ENCODE peak calls at places on chromosomes 2 and 18, in four cellular contexts. O, S, B and P are unnamed samples. For H3K9me3 and H3K4me1, the result is how much of the 10 kb centered on the place peaks cover.

GRCh38 chr2:66574701-66575624 is 140.0 kb downstream of the MEIS1 start:
- DNase-seq in O (peak), B (peak), S (no peak), P (no peak)

GRCh38 chr18:13613099-13613498 is 113.3 kb downstream of the FAM210A start:
- DNase-seq in B (no peak), S (no peak), O (no peak), P (no peak)

GRCh38 chr2:215746507-215747243 is 266.7 kb downstream of the MREG start:
- DNase-seq in O (no peak), B (no peak), S (no peak), P (no peak)

GRCh38 chr2:26978061-26978596 is 7.7 kb downstream of the MAPRE3 start:
- DNase-seq in B (no peak), O (peak), S (no peak), P (no peak)

GRCh38 chr18:5295231-5295920 is at the start of gene ZBTB14:
- DNase-seq in B (peak), S (peak), O (peak), P (no peak)

GRCh38 chr2:95297088-95297487 is at the start of gene KCNIP3:
- DNase-seq in S (no peak), O (no peak), B (peak), P (no peak)

GRCh38 chr2:120180066-120180465 is 43.1 kb downstream of the TMEM185B start:
- DNase-seq in O (no peak), S (no peak), B (no peak), P (no peak)

GRCh38 chr2:72129676-72130340 is 17.9 kb downstream of the CYP26B1 start:
- DNase-seq in O (peak), B (no peak), S (no peak), P (no peak)

GRCh38 chr18:22739243-22739642 is 193.9 kb upstream of the RBBP8 start:
- DNase-seq in B (no peak), S (no peak), O (no peak), P (no peak)

GRCh38 chr2:75553961-75554539 is 6.7 kb downstream of the EVA1A start:
- DNase-seq in B (peak), S (no peak), O (no peak), P (no peak)

DNA sequence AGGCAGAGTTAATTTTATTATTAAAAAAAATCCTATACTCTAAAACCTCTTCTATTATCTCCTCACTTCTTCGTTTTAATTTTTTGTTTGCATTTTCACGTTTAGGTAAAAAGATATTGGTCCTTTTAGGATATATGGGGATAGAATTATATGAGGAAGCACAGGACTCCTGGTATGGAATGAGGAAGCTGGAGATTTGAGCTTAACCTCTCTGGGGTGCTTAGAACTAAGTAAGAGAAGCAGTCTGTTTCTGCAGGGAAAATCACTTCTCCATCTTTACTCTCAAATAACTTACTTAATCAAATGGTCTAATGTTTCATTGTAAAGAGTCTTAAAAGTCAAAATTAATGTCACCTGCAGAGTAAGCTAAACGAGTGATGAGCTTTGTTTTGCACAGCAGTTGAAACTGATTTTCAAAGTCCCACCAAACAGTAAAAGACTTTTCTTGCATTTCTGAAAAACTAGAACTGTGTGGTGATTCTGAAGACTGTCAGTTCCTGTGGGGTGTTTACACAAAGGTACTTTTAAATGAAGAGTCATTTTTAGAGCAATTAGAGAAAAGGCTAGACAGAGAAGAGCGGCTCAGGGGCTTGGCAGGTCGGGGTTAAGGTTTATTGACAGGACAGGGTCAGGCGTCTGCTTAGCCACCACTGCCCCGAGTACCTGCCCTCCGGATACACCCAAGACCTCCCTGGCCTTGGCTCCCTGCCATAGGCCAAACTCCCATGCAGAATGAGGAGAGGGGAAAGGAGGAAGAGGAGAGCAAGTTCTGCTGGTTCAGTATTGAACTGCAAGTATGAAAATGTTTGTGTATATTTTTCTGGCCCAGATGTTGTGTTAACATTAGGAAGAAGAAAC is 21.6 kb downstream of the METAP1D start:
- DNase-seq in O (no peak), B (no peak), S (no peak), P (no peak)
- H3K9me3 ChIP-seq in O (under half), B (under half), S (under half), P (under half)

GRCh38 chr2:20330202-20330601 is 20.4 kb downstream of the PUM2 start:
- DNase-seq in O (no peak), S (no peak), B (no peak), P (no peak)
- H3K4me1 ChIP-seq in O (under half), S (half or more), B (under half), P (under half)

GRCh38 chr18:78822171-78822570 is 157.4 kb upstream of the SALL3 start:
- DNase-seq in O (no peak), S (no peak), B (no peak), P (no peak)

GRCh38 chr18:78818495-78818894 is 161.1 kb upstream of the SALL3 start:
- DNase-seq in S (no peak), O (no peak), B (no peak), P (no peak)

GRCh38 chr18:78818961-78819360 is 160.7 kb upstream of the SALL3 start:
- DNase-seq in S (no peak), B (no peak), O (no peak), P (no peak)

GRCh38 chr18:78822886-78823285 is 156.7 kb upstream of the SALL3 start:
- DNase-seq in B (no peak), O (no peak), S (no peak), P (no peak)

GRCh38 chr18:78819926-78820834 is 159.4 kb upstream of the SALL3 start:
- DNase-seq in O (no peak), S (no peak), B (no peak), P (no peak)
- H3K9me3 ChIP-seq in O (under half), S (under half), B (under half), P (under half)

DNA sequence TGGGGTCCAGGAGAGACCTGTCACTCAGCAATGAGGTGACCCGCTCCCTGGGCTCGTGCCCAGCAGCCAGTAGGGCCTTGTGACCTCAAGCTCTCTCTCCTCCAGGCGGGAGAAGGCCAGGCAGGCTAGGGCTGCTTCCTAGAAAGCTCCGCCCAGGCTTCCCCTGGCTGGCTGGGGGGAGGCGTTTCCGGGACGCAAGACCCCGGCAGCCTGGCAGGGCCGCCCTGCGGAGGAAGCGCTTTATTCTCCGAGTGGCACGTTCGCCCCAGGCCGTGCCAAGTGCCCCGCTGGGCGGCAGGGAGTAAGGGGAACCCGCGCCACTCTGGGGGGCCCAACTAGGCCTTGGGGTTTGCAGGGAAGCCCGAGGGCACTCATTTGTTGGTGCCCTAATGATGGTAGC is 21.2 kb upstream of the EPAS1 start:
- DNase-seq in S (no peak), B (peak), O (no peak), P (no peak)
- H3K4me1 ChIP-seq in S (under half), B (under half), O (under half), P (under half)